ENCODE peak calls at places on chromosome 7, in eight cellular contexts. A is SK-N-SH, E is tibial nerve, M is suprapubic skin, D is A549, L is H1, Q is HepG2, I is esophagus muscularis mucosa. R is an unnamed sample.

GRCh38 chr7:94368371-94368791 is 26.3 kb upstream of the COL1A2 start:
- DNase-seq in Q (no peak), I (no peak), E (no peak), A (peak), L (no peak), M (no peak), D (no peak), R (no peak)

GRCh38 chr7:118872568-118872967 is 648.1 kb downstream of the ANKRD7 start:
- DNase-seq in L (no peak), E (no peak), A (no peak), D (no peak), M (no peak), Q (peak), I (no peak), R (no peak)

GRCh38 chr7:91512958-91513357 is 248.7 kb downstream of the FZD1 start:
- DNase-seq in Q (no peak), L (no peak), M (no peak), I (no peak), E (no peak), D (no peak), A (peak), R (no peak)

GRCh38 chr7:157405914-157406810 is 69.4 kb downstream of the DNAJB6 start:
- DNase-seq in E (no peak), L (no peak), A (peak), I (no peak), M (peak), Q (no peak), D (no peak), R (peak)

GRCh38 chr7:151310578-151310977 is 31.0 kb upstream of the NUB1 start:
- DNase-seq in D (peak), A (peak), I (no peak), M (no peak), Q (peak), E (no peak), L (no peak), R (no peak)

GRCh38 chr7:5491251-5492044 is 67.8 kb upstream of the TNRC18 start:
- DNase-seq in L (no peak), M (no peak), A (peak), D (no peak), Q (no peak), E (no peak), I (no peak), R (no peak)

GRCh38 chr7:20744913-20745587 is 41.6 kb downstream of the SP8 start:
- DNase-seq in E (no peak), D (no peak), A (no peak), L (no peak), I (no peak), Q (no peak), M (no peak), R (no peak)

GRCh38 chr7:152313879-152314604 is 121.8 kb downstream of the KMT2C start:
- DNase-seq in I (no peak), Q (no peak), D (peak), A (peak), M (no peak), L (no peak), E (peak), R (no peak)

GRCh38 chr7:149022961-149023360 is 5.3 kb downstream of the PDIA4 start:
- DNase-seq in Q (no peak), M (no peak), A (no peak), E (no peak), L (no peak), I (no peak), D (no peak), R (no peak)

GRCh38 chr7:97499204-97499603 is 232.7 kb upstream of the TAC1 start:
- DNase-seq in Q (peak), L (peak), A (peak), D (peak), M (no peak), E (no peak), I (no peak), R (no peak)

GRCh38 chr7:990352-991005 is 7.5 kb downstream of the CYP2W1 start:
- DNase-seq in L (no peak), Q (no peak), A (no peak), I (no peak), D (no peak), E (no peak), M (no peak), R (no peak)

GRCh38 chr7:111409714-111410422 is 152.4 kb downstream of the IMMP2L start:
- DNase-seq in A (no peak), L (no peak), I (no peak), D (no peak), E (no peak), Q (peak), M (no peak), R (no peak)
- TF ChIP-seq EP300 in A (no peak), L (no peak), I (no peak), D (no peak), E (no peak), Q (no peak), M (no peak), R (no peak)

DNA sequence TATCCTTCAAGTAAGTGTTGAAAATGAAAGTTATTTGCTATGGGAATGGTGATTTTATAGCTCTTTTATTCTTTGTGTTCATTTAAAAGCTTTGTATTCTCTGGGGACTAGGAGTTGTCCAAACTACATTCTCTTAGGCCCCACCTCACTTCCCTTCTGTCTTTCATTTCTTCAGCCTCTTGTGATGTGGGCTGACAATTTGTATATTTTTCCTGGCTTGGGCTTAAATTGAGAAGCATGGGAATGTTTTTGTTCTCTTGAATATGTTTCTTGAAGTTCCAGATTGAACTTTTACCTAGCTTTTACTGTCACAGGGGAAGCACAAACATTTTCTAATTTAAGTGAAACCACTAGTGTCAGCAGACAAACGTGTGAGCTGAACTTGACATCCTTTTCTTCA is 27.9 kb downstream of the BBS9 start:
- DNase-seq in M (no peak), Q (no peak), D (no peak), L (no peak), I (no peak), A (no peak), E (no peak), R (no peak)
- TF ChIP-seq EP300 in M (no peak), Q (no peak), D (no peak), L (no peak), I (no peak), A (no peak), E (no peak), R (no peak)

DNA sequence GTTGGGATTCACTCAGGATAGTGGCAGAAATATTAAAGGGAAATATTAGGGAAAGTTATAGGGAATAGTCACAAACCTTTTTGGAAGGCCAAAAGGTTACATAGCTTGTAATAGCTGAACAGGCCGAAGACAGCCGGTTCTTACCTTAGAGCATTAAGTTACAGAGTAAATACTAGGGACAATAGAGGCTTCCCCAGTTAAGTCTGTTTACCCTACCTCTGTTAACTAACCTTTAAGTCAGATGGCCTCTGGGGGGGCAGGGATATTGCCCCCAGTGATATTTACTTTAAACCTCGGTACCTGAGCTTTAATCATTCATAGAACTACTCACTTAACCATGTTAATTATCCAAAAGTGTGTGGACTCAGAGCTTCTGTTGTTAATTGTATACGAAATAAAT is 7.4 kb downstream of the POLR1F start:
- DNase-seq in I (no peak), E (no peak), Q (no peak), D (no peak), L (no peak), M (no peak), A (no peak), R (no peak)
- TF ChIP-seq EP300 in I (no peak), E (no peak), Q (no peak), D (no peak), L (no peak), M (no peak), A (no peak), R (no peak)

DNA sequence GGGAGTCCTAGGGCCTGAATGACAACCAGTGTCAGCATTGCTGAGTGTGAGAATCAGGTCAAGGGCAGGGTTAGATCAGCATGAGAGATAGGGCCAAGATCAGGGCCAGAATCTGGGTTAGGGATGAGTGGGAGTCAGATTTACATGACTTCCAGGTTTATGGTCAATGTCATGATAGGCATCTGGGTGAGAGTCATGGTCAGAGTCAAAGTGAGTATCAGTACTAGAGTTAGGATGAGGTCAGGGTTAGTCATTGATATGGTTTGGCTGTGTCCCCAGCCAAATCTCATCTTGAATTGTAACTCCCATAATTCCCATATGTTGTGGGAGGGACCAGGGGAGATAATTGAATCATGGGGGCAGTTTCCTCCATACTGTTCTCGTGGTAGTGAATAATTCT is 12.3 kb downstream of the MRPS24 start:
- DNase-seq in A (no peak), M (no peak), I (no peak), E (no peak), Q (no peak), L (no peak), D (no peak), R (no peak)
- TF ChIP-seq EP300 in A (no peak), M (no peak), I (no peak), E (no peak), Q (no peak), L (no peak), D (no peak), R (no peak)

DNA sequence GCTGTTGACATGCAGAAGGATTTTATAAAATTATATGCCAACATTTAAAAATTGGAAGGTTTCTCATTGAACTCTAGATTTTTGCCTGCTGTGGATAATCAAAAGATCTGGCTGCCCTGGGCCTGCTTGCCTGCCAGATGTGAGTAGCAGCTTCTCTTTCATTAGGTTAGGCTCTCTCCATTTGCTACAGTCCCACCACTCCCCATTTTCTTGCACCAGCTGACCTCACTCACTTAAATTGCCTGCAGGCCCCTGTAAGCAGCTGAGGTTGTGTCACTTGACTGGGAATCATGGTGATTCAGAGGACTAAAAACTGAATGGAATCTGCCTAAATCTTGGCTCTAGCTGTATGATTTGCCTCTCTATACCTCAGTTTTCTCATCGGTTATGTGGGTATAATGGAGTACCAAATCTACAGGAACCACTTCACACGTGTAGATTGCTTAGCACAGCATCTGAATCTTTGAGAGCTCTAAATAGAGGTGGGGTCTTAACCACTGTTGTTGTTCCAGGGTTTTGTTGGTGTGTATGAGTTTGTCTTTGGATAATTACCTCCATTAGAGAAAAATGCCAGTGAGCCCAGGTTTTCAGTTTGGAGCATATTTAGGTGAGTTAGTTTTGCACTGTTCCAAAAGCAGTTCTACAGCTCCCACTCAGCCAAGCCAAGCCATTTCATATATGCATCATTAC is 18.6 kb upstream of the RAPGEF5 start:
- DNase-seq in L (no peak), I (no peak), A (peak), D (no peak), M (no peak), Q (no peak), E (no peak), R (no peak)
- TF ChIP-seq EP300 in L (no peak), I (no peak), A (peak), D (no peak), M (no peak), Q (no peak), E (no peak), R (no peak)

GRCh38 chr7:100835903-100836811 is 8.8 kb upstream of the EPHB4 start:
- DNase-seq in Q (no peak), A (peak), I (no peak), L (peak), M (peak), E (no peak), D (no peak), R (peak)
- TF ChIP-seq EP300 in Q (no peak), A (no peak), I (no peak), L (no peak), M (no peak), E (no peak), D (no peak), R (no peak)

GRCh38 chr7:141012044-141012685 is 2.6 kb downstream of the MRPS33 start:
- DNase-seq in D (peak), Q (peak), E (peak), I (no peak), A (peak), M (peak), L (no peak), R (peak)
- TF ChIP-seq EP300 in D (no peak), Q (no peak), E (no peak), I (no peak), A (no peak), M (no peak), L (no peak), R (no peak)

DNA sequence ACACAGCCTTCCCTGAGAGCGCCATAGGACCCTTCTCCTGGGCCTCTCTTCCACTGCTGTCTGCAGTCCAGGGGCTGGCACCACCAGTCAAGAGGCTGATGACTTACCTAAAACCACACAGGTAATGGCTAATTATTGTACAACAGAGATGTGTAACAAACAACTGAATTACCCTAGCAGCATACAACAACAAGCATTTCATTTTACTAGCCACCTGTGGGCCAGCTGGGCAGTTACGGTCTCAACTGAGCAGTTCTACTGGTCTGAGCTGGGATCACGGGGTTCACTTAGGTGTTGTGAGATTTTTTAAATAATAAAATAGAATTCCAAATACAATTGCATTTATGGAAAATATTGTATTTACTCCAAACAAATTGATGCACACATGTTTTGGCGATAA is 431.9 kb downstream of the TNS3 start:
- DNase-seq in I (no peak), E (no peak), L (no peak), M (no peak), A (no peak), D (no peak), Q (no peak), R (no peak)
- TF ChIP-seq EP300 in I (no peak), E (no peak), L (no peak), M (no peak), A (no peak), D (no peak), Q (no peak), R (no peak)

GRCh38 chr7:30331338-30331737 is 46.9 kb downstream of the ZNRF2 start:
- DNase-seq in A (no peak), Q (no peak), E (no peak), I (no peak), D (no peak), M (no peak), L (no peak), R (no peak)

GRCh38 chr7:30332549-30332948 is 48.2 kb downstream of the ZNRF2 start:
- DNase-seq in A (no peak), I (no peak), D (no peak), Q (no peak), M (no peak), L (no peak), E (no peak), R (no peak)

GRCh38 chr7:30329706-30330105 is 45.3 kb downstream of the ZNRF2 start:
- DNase-seq in A (no peak), L (no peak), D (no peak), Q (no peak), I (no peak), E (no peak), M (no peak), R (no peak)

GRCh38 chr7:30327813-30328212 is 43.4 kb downstream of the ZNRF2 start:
- DNase-seq in D (no peak), Q (no peak), I (no peak), E (no peak), A (no peak), M (no peak), L (no peak), R (no peak)

DNA sequence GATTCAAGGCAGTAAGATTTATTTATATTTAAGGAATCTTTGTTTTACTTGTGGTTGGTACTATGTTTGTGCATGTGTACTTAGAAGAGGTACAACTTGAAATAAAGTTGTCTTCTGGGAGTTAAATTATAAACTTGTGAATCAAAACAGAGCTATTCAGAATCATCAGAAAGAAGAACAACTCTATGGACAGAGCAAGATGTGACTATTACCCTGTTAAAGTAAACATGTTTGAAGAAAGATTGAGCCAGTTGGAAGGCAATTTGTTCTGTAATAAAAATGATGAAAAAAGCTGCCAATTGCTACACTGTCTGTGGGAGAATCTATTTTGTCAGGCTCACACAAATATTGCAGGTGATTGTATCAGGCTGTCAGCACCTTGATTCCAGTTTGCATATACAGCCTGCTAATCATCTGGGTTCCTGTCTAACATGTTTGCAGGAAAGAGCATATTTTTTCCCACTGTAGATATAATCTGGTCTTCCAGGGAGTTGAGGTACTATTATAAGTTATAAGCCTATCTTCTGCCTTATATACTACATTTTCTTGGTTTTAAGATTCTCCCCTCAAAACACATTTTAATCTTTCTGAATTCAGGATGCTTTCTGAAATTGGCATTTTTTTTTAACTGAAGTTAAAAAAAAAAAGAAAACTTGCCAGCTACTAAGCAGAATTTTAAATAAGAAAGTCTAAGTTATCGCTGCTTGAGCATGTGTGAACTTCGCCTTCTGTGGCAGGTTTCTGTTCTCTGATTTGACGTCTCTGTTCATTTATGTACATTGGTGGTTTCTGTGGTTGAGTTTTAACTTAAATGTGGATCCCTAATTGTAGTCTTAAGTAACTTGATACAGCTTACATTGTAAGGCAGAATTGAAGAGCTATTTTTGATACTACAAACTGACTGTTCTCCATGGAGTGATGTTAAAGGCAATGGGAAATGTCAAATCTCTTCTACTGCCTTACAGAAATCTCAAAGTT is 46.0 kb downstream of the ZNRF2 start:
- DNase-seq in A (no peak), E (no peak), L (no peak), D (no peak), I (no peak), M (no peak), Q (no peak), R (no peak)
- TF ChIP-seq EP300 in A (no peak), E (no peak), L (no peak), D (no peak), I (no peak), M (no peak), Q (no peak), R (no peak)

GRCh38 chr7:129489491-129489890 is 12.8 kb upstream of the SMKR1 start:
- DNase-seq in M (no peak), L (no peak), Q (peak), I (no peak), D (no peak), A (no peak), E (no peak), R (no peak)
- TF ChIP-seq EP300 in M (no peak), L (no peak), Q (no peak), I (no peak), D (no peak), A (no peak), E (no peak), R (no peak)

R was measured in ovary.